ENCODE peak calls at places on chromosomes 3 and 15, in four cellular contexts. I, G, F and J are unnamed samples.
A peak's percentile ranks its signal among the peaks of the same experiment; 100 is the strongest.

GRCh38 chr3:46509661-46510187 is 11.9 kb downstream of the RTP3 start:
- DNase-seq in F (no peak), I (no peak), G (no peak), J (no peak)

GRCh38 chr3:123750659-123751420 is 133.3 kb downstream of the MYLK start:
- DNase-seq in I (peak; percentile 95), G (peak; percentile 71), F (no peak), J (peak; percentile 72)

GRCh38 chr15:67550522-67550921 is 8.0 kb downstream of the MAP2K5 start:
- DNase-seq in G (peak; percentile 44), F (no peak), I (no peak), J (no peak)

GRCh38 chr3:128336337-128337156 is 130.1 kb downstream of the DNAJB8 start:
- DNase-seq in F (no peak), I (no peak), G (no peak), J (no peak)

GRCh38 chr3:155714295-155714718 is 30.6 kb downstream of the PLCH1 start:
- DNase-seq in I (no peak), F (no peak), G (no peak), J (no peak)

GRCh38 chr3:197111685-197112084 is 82.1 kb upstream of the MELTF start:
- DNase-seq in I (no peak), F (no peak), G (no peak), J (no peak)

GRCh38 chr15:32746116-32746857 is 28.5 kb downstream of the GREM1 start:
- DNase-seq in G (no peak), F (no peak), I (no peak), J (no peak)

GRCh38 chr3:127819086-127819485 is 3.2 kb downstream of the MGLL start:
- DNase-seq in I (no peak), G (no peak), F (no peak), J (no peak)

GRCh38 chr15:67249830-67250229 is 4.6 kb downstream of the AAGAB start:
- DNase-seq in F (no peak), I (no peak), G (no peak), J (no peak)

GRCh38 chr15:89399390-89400120 is 64.9 kb upstream of the POLG start:
- DNase-seq in F (no peak), I (no peak), G (no peak), J (no peak)

GRCh38 chr15:100703032-100703578 is 100.7 kb downstream of the ASB7 start:
- DNase-seq in F (no peak), I (peak; percentile 81), G (peak; percentile 90), J (no peak)

GRCh38 chr3:10693457-10693856 is 122.6 kb upstream of the SLC6A11 start:
- DNase-seq in G (no peak), I (peak; percentile 4), F (no peak), J (no peak)

GRCh38 chr3:4359805-4360502 is 56.8 kb downstream of the SETMAR start:
- DNase-seq in I (no peak), G (no peak), F (no peak), J (no peak)

GRCh38 chr15:25838191-25838870 is 24.8 kb downstream of the ATP10A start:
- DNase-seq in G (no peak), F (no peak), I (no peak), J (no peak)

GRCh38 chr3:197021729-197022404 is 7.8 kb downstream of the MELTF start:
- DNase-seq in G (no peak), F (no peak), I (no peak), J (no peak)

GRCh38 chr15:42999201-42999779 is 78.7 kb upstream of the TTBK2 start:
- DNase-seq in G (no peak), I (no peak), F (no peak), J (no peak)

GRCh38 chr15:50778089-50778488 is 12.6 kb upstream of the SPPL2A start:
- DNase-seq in F (no peak), G (no peak), I (no peak), J (no peak)

GRCh38 chr15:50774450-50774849 is 8.9 kb upstream of the SPPL2A start:
- DNase-seq in I (no peak), F (no peak), G (no peak), J (no peak)

GRCh38 chr15:50773389-50773788 is 7.9 kb upstream of the SPPL2A start:
- DNase-seq in F (no peak), I (no peak), G (no peak), J (no peak)

DNA sequence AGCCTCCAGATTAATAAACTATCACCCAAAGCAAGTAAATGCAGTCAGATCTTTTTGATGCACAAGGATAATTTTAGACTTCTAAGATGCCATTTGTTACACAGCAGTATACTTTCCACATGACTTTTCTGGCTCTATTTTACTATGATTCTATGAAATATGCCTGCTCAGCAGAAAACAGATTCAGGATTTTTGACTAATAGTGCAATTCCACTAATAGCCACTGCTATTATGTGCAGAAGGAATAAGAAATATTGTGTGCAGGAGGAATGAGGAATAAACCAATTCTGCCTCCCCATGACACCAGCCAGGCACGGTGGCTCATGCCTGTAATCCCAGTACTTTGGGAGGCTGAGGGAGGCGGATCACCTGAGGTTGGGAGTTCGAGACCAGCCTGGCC is 11.5 kb upstream of the SPPL2A start:
- DNase-seq in G (no peak), I (no peak), F (no peak), J (no peak)
- TF ChIP-seq CTCF in G (no peak), I (no peak), F (no peak), J (no peak)

GRCh38 chr15:48798319-48798718 is 12.6 kb downstream of the CEP152 start:
- DNase-seq in I (no peak), F (no peak), G (no peak), J (no peak)

GRCh38 chr15:48802867-48803266 is 8.0 kb downstream of the CEP152 start:
- DNase-seq in I (peak; percentile 85), G (peak; percentile 94), F (no peak), J (peak; percentile 98)

GRCh38 chr15:48800245-48800644 is 10.6 kb downstream of the CEP152 start:
- DNase-seq in F (no peak), I (no peak), G (no peak), J (no peak)

GRCh38 chr15:48802257-48802656 is 8.6 kb downstream of the CEP152 start:
- DNase-seq in I (no peak), F (no peak), G (no peak), J (no peak)

DNA sequence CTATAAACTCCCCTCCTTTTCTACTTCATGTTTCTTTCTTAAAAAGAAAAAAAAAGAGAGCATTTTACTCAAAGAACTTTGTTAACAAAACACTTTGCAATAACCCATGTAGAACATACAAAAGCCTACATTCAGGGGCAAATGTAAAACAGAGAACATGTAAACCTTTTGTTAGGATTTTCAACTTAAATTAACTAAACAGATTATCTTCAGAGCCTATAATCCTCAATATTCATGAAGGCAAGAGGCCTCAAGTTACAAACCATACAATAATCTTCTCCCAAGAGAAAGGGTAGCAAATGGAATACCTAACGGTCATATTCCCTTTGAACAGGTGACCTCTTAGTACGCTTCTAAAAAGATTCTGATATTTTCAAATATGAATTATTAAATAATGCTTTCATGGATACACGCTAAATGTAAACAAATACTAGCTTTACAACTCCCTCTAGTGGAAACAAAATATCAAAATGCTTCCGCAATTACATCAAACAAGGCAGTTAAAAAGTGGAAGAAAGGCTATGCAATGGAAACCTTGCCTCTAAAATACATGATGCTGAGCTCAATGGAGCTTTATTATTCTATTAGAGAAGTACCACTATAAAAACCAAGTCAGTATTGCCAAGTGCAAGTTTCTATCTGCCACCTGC is 9.9 kb downstream of the CEP152 start:
- DNase-seq in I (peak; percentile 73), G (no peak), F (no peak), J (no peak)
- TF ChIP-seq CTCF in I (peak; percentile 48), G (peak; percentile 27), F (no peak), J (peak; percentile 32)

GRCh38 chr15:65248506-65248905 is 37.2 kb upstream of the CILP start:
- DNase-seq in G (no peak), I (no peak), F (no peak), J (no peak)

GRCh38 chr15:65245096-65245849 is 34.0 kb upstream of the CILP start:
- DNase-seq in I (peak; percentile 68), F (no peak), G (peak; percentile 47), J (no peak)

GRCh38 chr15:65244638-65245037 is 33.4 kb upstream of the CILP start:
- DNase-seq in G (no peak), I (no peak), F (no peak), J (no peak)

GRCh38 chr15:65246939-65247338 is 35.7 kb upstream of the CILP start:
- DNase-seq in I (no peak), G (no peak), F (no peak), J (no peak)

DNA sequence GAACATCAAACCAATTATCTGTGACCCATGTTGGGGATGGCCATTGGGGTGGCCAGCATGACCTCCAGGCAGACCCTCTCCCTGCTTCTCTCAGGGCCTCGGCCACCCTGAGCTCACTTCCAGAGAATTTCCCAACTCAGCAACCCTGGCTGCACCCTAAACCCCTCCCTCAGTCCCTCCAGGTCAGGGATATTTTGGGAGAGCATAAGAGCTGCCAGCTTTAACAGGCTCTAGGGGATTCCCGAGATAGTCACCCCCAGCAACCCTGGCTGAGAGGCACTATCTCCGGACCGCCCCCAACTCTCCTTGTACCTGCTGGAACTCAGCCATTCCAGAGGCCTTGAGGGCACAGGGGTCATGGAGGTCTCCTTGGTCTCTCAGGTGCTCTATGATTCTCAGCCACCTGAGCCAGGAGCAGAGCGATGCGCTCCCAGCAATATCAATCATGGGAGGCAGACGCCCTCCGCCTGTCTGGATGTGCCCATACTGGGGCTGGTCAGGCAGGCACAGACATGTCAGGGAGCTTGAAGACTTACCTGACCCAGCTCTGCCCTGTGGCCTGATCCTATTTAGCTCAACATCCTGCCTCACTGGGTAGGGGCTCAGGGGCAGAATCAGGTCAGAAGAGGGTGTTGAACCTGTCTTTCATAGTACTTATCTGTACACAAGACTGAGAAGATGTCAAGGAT is 34.9 kb upstream of the CILP start:
- DNase-seq in G (no peak), F (no peak), I (no peak), J (no peak)
- TF ChIP-seq CTCF in G (no peak), F (no peak), I (no peak), J (no peak)

DNA sequence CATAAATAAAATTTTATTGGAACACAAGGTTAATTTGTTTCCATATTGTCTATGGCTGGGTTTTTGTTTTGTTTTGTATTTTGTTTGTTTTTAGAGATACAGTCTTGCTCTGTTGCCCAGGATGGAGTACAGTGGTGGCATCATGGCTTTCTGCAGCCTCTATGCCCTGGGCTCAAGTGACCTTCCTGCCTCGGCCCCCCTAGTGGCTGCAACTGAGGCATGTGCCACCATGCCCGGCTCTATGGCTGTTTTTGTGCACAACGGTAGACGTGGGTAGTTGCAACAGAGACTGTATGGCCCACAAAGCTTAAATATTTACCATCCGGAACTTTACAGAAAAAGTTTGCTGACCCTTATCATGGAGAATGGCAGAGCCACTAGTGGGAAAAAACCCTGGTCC is 46.8 kb upstream of the C3orf70 start:
- DNase-seq in I (no peak), G (no peak), F (no peak), J (no peak)
- TF ChIP-seq CTCF in I (peak; percentile 2), G (peak; percentile 22), F (no peak), J (no peak)

DNA sequence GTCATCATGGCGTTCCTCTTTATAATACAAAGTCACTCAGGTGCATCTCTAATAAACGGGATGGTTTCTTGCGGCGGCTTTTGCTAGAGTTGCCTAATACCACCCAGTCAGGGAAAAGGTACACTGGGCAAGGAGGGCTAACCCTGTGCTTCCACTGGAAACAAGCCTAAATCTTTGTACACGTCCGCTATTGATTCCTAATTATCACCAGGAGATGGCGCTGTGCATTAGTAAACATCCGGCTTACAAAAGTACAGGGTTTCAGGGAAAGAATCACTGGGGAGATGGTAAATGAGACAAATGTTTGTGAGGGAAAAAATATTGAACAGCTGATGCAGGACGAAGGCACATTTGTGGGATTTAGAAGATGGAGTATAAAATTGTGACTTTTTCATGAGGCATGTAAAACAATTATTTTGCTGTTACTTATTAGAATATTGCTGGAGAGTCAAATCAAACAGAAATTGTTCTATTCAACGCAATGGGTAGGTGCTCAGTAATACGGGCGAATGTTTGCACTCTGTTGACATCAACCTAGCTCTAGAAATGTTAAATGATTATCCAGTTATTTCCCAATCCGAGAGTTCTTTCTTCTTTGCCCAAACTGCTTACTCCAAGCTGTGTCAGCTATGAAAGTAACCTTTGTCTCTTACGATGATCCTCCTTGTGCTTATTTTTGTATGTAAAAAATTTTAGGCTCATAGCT is 50.6 kb downstream of the GMNC start:
- DNase-seq in G (peak; percentile 65), F (no peak), I (peak; percentile 81), J (peak; percentile 14)
- TF ChIP-seq CTCF in G (peak; percentile 73), F (no peak), I (peak; percentile 73), J (peak; percentile 59)